ENCODE peak calls at places on chromosomes 12 and 14, in six cellular contexts. One of them, this sample, is unnamed.

GRCh38 chr12:96445743-96446655 is 43.4 kb upstream of the CFAP54 start:
- DNase-seq in NCI-H1694: no peak
- DNase-seq in NCI-H2029: no peak
- DNase-seq in A172: peak
- DNase-seq in SHP77: no peak
- DNase-seq in HS-5: peak
- DNase-seq in this sample: no peak

GRCh38 chr12:7131502-7131866 is 1.3 kb downstream of the CLSTN3 start:
- DNase-seq in NCI-H2029: no peak
- DNase-seq in NCI-H1694: no peak
- DNase-seq in HS-5: no peak
- DNase-seq in SHP77: no peak
- DNase-seq in A172: no peak
- DNase-seq in this sample: no peak

GRCh38 chr12:93025145-93026103 is 96.3 kb upstream of the EEA1 start:
- DNase-seq in A172: peak
- DNase-seq in NCI-H1694: peak
- DNase-seq in NCI-H2029: no peak
- DNase-seq in HS-5: peak
- DNase-seq in SHP77: no peak
- DNase-seq in this sample: peak

GRCh38 chr14:30240685-30241084 is 313.0 kb upstream of the PRKD1 start:
- DNase-seq in NCI-H2029: no peak
- DNase-seq in A172: no peak
- DNase-seq in SHP77: no peak
- DNase-seq in HS-5: no peak
- DNase-seq in NCI-H1694: no peak
- DNase-seq in this sample: no peak

GRCh38 chr12:123723765-123724164 is 11.6 kb downstream of the ATP6V0A2 start:
- DNase-seq in HS-5: no peak
- DNase-seq in SHP77: no peak
- DNase-seq in A172: no peak
- DNase-seq in NCI-H2029: no peak
- DNase-seq in NCI-H1694: no peak
- DNase-seq in this sample: no peak

GRCh38 chr14:61257469-61258057 is 23.6 kb downstream of the TMEM30B start:
- DNase-seq in SHP77: no peak
- DNase-seq in A172: no peak
- DNase-seq in NCI-H2029: peak
- DNase-seq in NCI-H1694: no peak
- DNase-seq in HS-5: no peak
- DNase-seq in this sample: peak

GRCh38 chr12:51913071-51914033 is 6.0 kb downstream of the ACVRL1 start:
- DNase-seq in NCI-H1694: no peak
- DNase-seq in A172: no peak
- DNase-seq in NCI-H2029: no peak
- DNase-seq in SHP77: no peak
- DNase-seq in HS-5: no peak
- DNase-seq in this sample: no peak

GRCh38 chr14:76829016-76829365 is 2.8 kb downstream of the LRRC74A start:
- DNase-seq in NCI-H2029: no peak
- DNase-seq in A172: no peak
- DNase-seq in NCI-H1694: no peak
- DNase-seq in SHP77: no peak
- DNase-seq in HS-5: no peak
- DNase-seq in this sample: no peak

GRCh38 chr14:91955168-91955567 is 7.7 kb upstream of the FBLN5 start:
- DNase-seq in HS-5: no peak
- DNase-seq in NCI-H2029: no peak
- DNase-seq in A172: no peak
- DNase-seq in SHP77: no peak
- DNase-seq in NCI-H1694: no peak
- DNase-seq in this sample: no peak

GRCh38 chr12:104792570-104792969 is 165.5 kb downstream of the SLC41A2 start:
- DNase-seq in NCI-H1694: no peak
- DNase-seq in A172: peak
- DNase-seq in HS-5: peak
- DNase-seq in SHP77: no peak
- DNase-seq in NCI-H2029: no peak
- DNase-seq in this sample: no peak

GRCh38 chr12:48165089-48166031 is 8.0 kb upstream of the ASB8 start:
- DNase-seq in A172: peak
- DNase-seq in NCI-H2029: peak
- DNase-seq in NCI-H1694: peak
- DNase-seq in HS-5: peak
- DNase-seq in SHP77: peak
- DNase-seq in this sample: peak

GRCh38 chr12:81296556-81297305 is 218.9 kb downstream of the ACSS3 start:
- DNase-seq in NCI-H1694: no peak
- DNase-seq in HS-5: peak
- DNase-seq in A172: peak
- DNase-seq in NCI-H2029: peak
- DNase-seq in SHP77: no peak
- DNase-seq in this sample: no peak